ENCODE peak calls at places on chromosomes 3 and 15, in seven cellular contexts. N, A, G, L, T, R and M are unnamed samples.

GRCh38 chr15:101497484-101498034 is 8.1 kb upstream of the PCSK6 start:
- DNase-seq in N (no peak), A (no peak), G (no peak), L (no peak), T (no peak), R (peak), M (no peak)

GRCh38 chr3:136142592-136142991 is 53.5 kb downstream of the MSL2 start:
- DNase-seq in N (no peak), A (no peak), G (no peak), L (no peak), T (no peak), R (no peak), M (no peak)

GRCh38 chr3:112979244-112979832 is 4.4 kb upstream of the CD200R1 start:
- DNase-seq in N (no peak), A (no peak), G (no peak), L (no peak), T (peak), R (no peak), M (no peak)

GRCh38 chr15:40282144-40282869 is 557 bp downstream of the ANKRD63 start:
- DNase-seq in N (peak), A (peak), G (no peak), L (peak), T (peak), R (no peak), M (peak)

GRCh38 chr3:40055361-40055760 is 246.0 kb downstream of the MYRIP start:
- DNase-seq in N (no peak), A (no peak), G (no peak), L (no peak), T (no peak), R (no peak), M (no peak)

GRCh38 chr3:88188436-88188835 is 38.7 kb downstream of the C3orf38 start:
- DNase-seq in N (peak), A (no peak), G (no peak), L (no peak), T (no peak), R (no peak), M (no peak)

GRCh38 chr15:28935316-28935715 is 49.5 kb downstream of the APBA2 start:
- DNase-seq in N (no peak), A (peak), G (no peak), L (no peak), T (no peak), R (peak), M (no peak)

GRCh38 chr15:39623550-39623931 is 42.7 kb downstream of the THBS1 start:
- DNase-seq in N (no peak), A (peak), G (no peak), L (no peak), T (no peak), R (no peak), M (no peak)

GRCh38 chr3:143484851-143485512 is 363.3 kb downstream of the SLC9A9 start:
- DNase-seq in N (no peak), A (no peak), G (no peak), L (no peak), T (no peak), R (no peak), M (no peak)

GRCh38 chr3:164514576-164514975 is 563.7 kb downstream of the SI start:
- DNase-seq in N (no peak), A (no peak), G (no peak), L (no peak), T (no peak), R (no peak), M (no peak)

GRCh38 chr3:188690076-188690475 is 481.7 kb upstream of the TPRG1 start:
- DNase-seq in N (no peak), A (no peak), G (no peak), L (no peak), T (no peak), R (no peak), M (no peak)

GRCh38 chr3:134880431-134880830 is 85.4 kb downstream of the EPHB1 start:
- DNase-seq in N (no peak), A (no peak), G (no peak), L (no peak), T (no peak), R (no peak), M (no peak)

GRCh38 chr15:32994810-32995424 is 199.6 kb downstream of the FMN1 start:
- DNase-seq in N (no peak), A (no peak), G (no peak), L (no peak), T (peak), R (no peak), M (no peak)

GRCh38 chr15:90230071-90230494 is 3.7 kb downstream of the CIB1 start:
- DNase-seq in N (peak), A (no peak), G (no peak), L (no peak), T (no peak), R (no peak), M (no peak)

GRCh38 chr3:14792691-14793121 is 26.1 kb upstream of the FGD5 start:
- DNase-seq in N (peak), A (no peak), G (peak), L (no peak), T (no peak), R (peak), M (no peak)

GRCh38 chr3:38608086-38608775 is 41.3 kb downstream of the SCN5A start:
- DNase-seq in N (peak), A (no peak), G (peak), L (no peak), T (no peak), R (peak), M (no peak)

GRCh38 chr15:31111091-31111647 is 9.6 kb upstream of the TRPM1 start:
- DNase-seq in N (no peak), A (no peak), G (no peak), L (no peak), T (no peak), R (no peak), M (no peak)

GRCh38 chr3:58009749-58010535 is 1.7 kb downstream of the FLNB start:
- DNase-seq in N (no peak), A (no peak), G (peak), L (no peak), T (no peak), R (peak), M (no peak)

GRCh38 chr15:73683624-73684536 is at the start of gene CD276:
- DNase-seq in N (peak), A (no peak), G (peak), L (peak), T (peak), R (peak), M (peak)

GRCh38 chr3:113698891-113699465 is 2.5 kb upstream of the USF3 start:
- DNase-seq in N (no peak), A (no peak), G (peak), L (no peak), T (peak), R (no peak), M (no peak)

GRCh38 chr15:35168464-35168863 is 83.4 kb upstream of the NANOGP8 start:
- DNase-seq in N (no peak), A (no peak), G (no peak), L (no peak), T (no peak), R (no peak), M (no peak)

GRCh38 chr3:141383555-141384129 is 15.3 kb downstream of the ZBTB38 start:
- DNase-seq in N (no peak), A (no peak), G (no peak), L (no peak), T (no peak), R (no peak), M (no peak)

GRCh38 chr3:138406606-138407005 is 27.8 kb upstream of the ESYT3 start:
- DNase-seq in N (no peak), A (no peak), G (no peak), L (no peak), T (no peak), R (no peak), M (no peak)

GRCh38 chr15:44296625-44297524 is 8.4 kb downstream of the GOLM2 start:
- DNase-seq in N (no peak), A (no peak), G (no peak), L (no peak), T (no peak), R (no peak), M (no peak)

GRCh38 chr3:107599755-107600122 is 77.0 kb downstream of the BBX start:
- DNase-seq in N (no peak), A (no peak), G (no peak), L (no peak), T (no peak), R (no peak), M (no peak)

GRCh38 chr15:43913941-43914340 is 87.1 kb downstream of the WDR76 start:
- DNase-seq in N (no peak), A (no peak), G (no peak), L (no peak), T (no peak), R (no peak), M (no peak)

GRCh38 chr3:132396255-132396654 is 21.0 kb upstream of the DNAJC13 start:
- DNase-seq in N (no peak), A (no peak), G (no peak), L (no peak), T (no peak), R (no peak), M (no peak)

GRCh38 chr3:27184261-27184660 is 184.9 kb downstream of the NEK10 start:
- DNase-seq in N (no peak), A (no peak), G (no peak), L (no peak), T (no peak), R (no peak), M (no peak)

GRCh38 chr3:146640361-146640760 is 35.2 kb upstream of the PLSCR5 start:
- DNase-seq in N (no peak), A (no peak), G (no peak), L (no peak), T (no peak), R (no peak), M (no peak)

GRCh38 chr3:77887611-77888010 is 847.7 kb downstream of the ROBO2 start:
- DNase-seq in N (no peak), A (no peak), G (no peak), L (no peak), T (no peak), R (no peak), M (no peak)

GRCh38 chr15:73978896-73979295 is 13.2 kb downstream of the STOML1 start:
- DNase-seq in N (no peak), A (no peak), G (no peak), L (no peak), T (no peak), R (no peak), M (no peak)

GRCh38 chr3:138084196-138084595 is 31.2 kb downstream of the DZIP1L start:
- DNase-seq in N (no peak), A (no peak), G (no peak), L (no peak), T (no peak), R (no peak), M (no peak)

GRCh38 chr3:153127788-153128187 is 34.2 kb upstream of the RAP2B start:
- DNase-seq in N (no peak), A (no peak), G (no peak), L (no peak), T (no peak), R (no peak), M (no peak)

GRCh38 chr15:80019168-80019745 is 40.2 kb upstream of the ZFAND6 start:
- DNase-seq in N (no peak), A (no peak), G (no peak), L (no peak), T (no peak), R (no peak), M (no peak)

GRCh38 chr3:128469128-128469527 is 2.4 kb upstream of the DNAJB8 start:
- DNase-seq in N (no peak), A (no peak), G (no peak), L (no peak), T (no peak), R (no peak), M (no peak)
- TF ChIP-seq CTCF in N (no peak), A (no peak), G (no peak), L (no peak), T (no peak), R (no peak), M (no peak)

GRCh38 chr15:100216177-100216576 is 125.6 kb downstream of the ADAMTS17 start:
- DNase-seq in N (peak), A (no peak), G (no peak), L (no peak), T (no peak), R (no peak), M (no peak)

GRCh38 chr15:100221461-100222348 is 120.1 kb downstream of the ADAMTS17 start:
- DNase-seq in N (no peak), A (no peak), G (no peak), L (no peak), T (no peak), R (peak), M (no peak)

GRCh38 chr15:100218411-100218810 is 123.4 kb downstream of the ADAMTS17 start:
- DNase-seq in N (no peak), A (no peak), G (no peak), L (no peak), T (no peak), R (no peak), M (no peak)

GRCh38 chr15:100222349-100222715 is 119.4 kb downstream of the ADAMTS17 start:
- DNase-seq in N (no peak), A (no peak), G (no peak), L (no peak), T (no peak), R (peak), M (no peak)

GRCh38 chr15:100220058-100220728 is 121.6 kb downstream of the ADAMTS17 start:
- DNase-seq in N (no peak), A (no peak), G (no peak), L (no peak), T (no peak), R (peak), M (no peak)
- TF ChIP-seq CTCF in N (no peak), A (no peak), G (no peak), L (no peak), T (peak), R (no peak), M (no peak)

DNA sequence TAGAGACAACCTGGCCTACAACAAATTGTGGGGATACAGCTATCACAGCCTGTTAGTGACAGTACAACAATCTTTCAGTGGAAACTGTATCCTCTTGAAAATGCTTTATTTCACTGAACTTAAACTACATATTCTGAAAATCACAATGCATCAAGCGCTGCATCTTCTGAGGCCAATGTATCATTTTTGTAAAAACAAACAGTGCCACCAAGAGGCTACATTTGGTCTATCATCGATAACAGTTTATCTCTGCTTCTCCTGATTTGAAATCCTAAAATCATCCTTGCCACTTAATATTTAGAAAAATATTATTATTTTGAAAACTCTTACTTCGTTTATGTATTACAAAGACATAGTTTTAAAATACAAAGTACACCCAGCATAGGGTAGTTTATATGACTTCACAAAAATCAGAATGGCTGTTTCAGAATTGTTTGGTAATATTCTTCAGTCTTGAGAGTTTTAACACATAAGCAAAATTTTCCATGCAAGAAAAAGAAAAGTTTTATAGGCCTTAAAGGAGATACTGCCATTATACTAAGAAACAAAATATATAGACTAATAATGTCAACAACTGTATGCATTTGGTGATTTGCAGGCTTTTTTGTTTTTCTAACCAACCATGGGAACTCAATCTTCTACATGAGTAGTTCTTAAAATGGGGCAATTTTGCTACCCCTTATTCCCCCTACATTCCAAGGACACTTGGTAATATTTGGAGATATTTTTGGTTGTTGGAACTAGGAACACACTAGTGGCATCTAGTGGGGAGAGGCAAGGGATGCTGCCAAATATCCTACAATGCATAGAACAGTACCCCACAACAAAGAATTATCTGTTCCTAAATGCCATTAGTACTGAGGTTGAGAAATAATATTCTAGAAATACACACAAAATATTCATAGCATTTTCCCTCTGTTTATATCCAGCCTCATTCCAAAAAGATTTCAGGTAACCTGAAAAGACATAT is 42.3 kb downstream of the WDR72 start:
- DNase-seq in N (no peak), A (no peak), G (no peak), L (no peak), T (peak), R (no peak), M (no peak)
- TF ChIP-seq CTCF in N (peak), A (no peak), G (no peak), L (peak), T (peak), R (peak), M (peak)

GRCh38 chr3:10286596-10287295 is 6.0 kb downstream of the GHRL start:
- DNase-seq in N (no peak), A (no peak), G (no peak), L (no peak), T (peak), R (peak), M (peak)
- TF ChIP-seq CTCF in N (no peak), A (peak), G (no peak), L (no peak), T (no peak), R (no peak), M (peak)

DNA sequence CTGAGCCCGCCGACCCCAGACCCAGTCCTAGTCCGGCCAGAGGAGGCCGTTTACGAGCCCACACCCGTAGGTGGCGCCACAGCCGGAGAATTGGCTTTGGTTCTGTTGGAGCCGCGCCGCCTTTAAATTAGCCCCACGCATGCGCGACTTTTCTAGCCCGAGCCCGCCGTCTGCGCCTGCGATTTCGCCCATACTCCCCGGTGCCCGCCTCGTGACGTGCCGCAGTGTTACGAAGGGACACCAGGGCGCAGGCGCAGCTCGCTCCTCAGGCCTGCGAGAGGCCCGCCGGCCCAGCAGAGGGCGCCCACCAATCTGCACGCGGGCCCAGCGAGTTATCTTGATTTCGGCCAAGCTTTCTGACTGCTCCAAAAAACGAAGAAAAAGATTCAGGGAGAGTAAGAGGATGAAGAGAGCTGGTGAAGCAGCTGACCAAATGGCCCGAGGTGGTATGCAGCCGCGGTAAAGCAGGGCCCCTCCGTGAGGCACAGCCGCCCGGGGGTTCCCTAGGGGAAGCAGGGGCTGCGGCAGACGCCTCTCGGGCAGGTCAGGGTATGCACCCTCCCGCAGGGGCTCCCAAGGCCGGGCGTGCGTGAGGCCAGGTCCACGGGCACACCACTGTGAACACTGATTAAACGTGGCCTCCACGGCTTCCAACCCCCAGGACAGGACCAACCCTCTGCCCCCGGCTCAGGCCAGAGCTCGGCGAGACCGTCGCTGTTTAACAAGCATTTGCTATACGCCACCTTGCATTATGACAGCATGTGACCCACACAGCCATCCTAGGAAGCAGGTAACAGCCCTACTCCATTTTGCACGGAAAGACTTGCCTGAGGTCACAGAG is 32.8 kb downstream of the RPN1 start:
- DNase-seq in N (peak), A (peak), G (peak), L (peak), T (peak), R (peak), M (peak)
- TF ChIP-seq CTCF in N (peak), A (peak), G (peak), L (peak), T (peak), R (peak), M (peak)